ENCODE peak calls at places on chromosomes 16 and 17, in five cellular contexts. I is pancreas, O is colonic mucosa, J is hepatocyte, L is spleen. N is an unnamed sample.

GRCh38 chr17:64009571-64010402 is 10.6 kb downstream of the ICAM2 start:
- DNase-seq in I (no peak), O (peak; percentile 15), J (no peak), L (no peak), N (no peak)

GRCh38 chr16:8863594-8864424 is 5.0 kb downstream of the CARHSP1 start:
- DNase-seq in I (peak; percentile 81), O (peak; percentile 67), J (peak; percentile 90), L (no peak), N (no peak)

GRCh38 chr17:2796164-2797140 is at the start of gene RAP1GAP2:
- DNase-seq in I (no peak), O (peak; percentile 84), J (no peak), L (peak; percentile 95), N (no peak)

GRCh38 chr17:3663102-3664011 is 5.0 kb downstream of the TAX1BP3 start:
- DNase-seq in I (no peak), O (no peak), J (no peak), L (no peak), N (no peak)

GRCh38 chr17:50689956-50690886 is 17.5 kb downstream of the ANKRD40 start:
- DNase-seq in I (no peak), O (no peak), J (no peak), L (no peak), N (no peak)

GRCh38 chr16:25093208-25094061 is 18.1 kb upstream of the LCMT1 start:
- DNase-seq in I (no peak), O (no peak), J (no peak), L (no peak), N (no peak)

GRCh38 chr17:57295526-57296023 is 39.3 kb downstream of the MSI2 start:
- DNase-seq in I (no peak), O (no peak), J (no peak), L (no peak), N (peak; percentile 80)

GRCh38 chr17:69344939-69345338 is 18.0 kb upstream of the ABCA5 start:
- DNase-seq in I (no peak), O (no peak), J (no peak), L (no peak), N (no peak)

GRCh38 chr17:9200699-9201359 is 179.5 kb downstream of the NTN1 start:
- DNase-seq in I (no peak), O (no peak), J (no peak), L (peak; percentile 1), N (no peak)

GRCh38 chr16:7304257-7304656 is 28.4 kb upstream of the RBFOX1 start:
- DNase-seq in I (no peak), O (no peak), J (no peak), L (no peak), N (no peak)

GRCh38 chr17:38748329-38749221 is at the start of gene PCGF2:
- DNase-seq in I (peak; percentile 84), O (peak; percentile 95), J (peak; percentile 96), L (peak; percentile 87), N (peak; percentile 90)

GRCh38 chr17:74561580-74561979 is 5.7 kb downstream of the CD300H start:
- DNase-seq in I (no peak), O (no peak), J (no peak), L (no peak), N (no peak)

GRCh38 chr17:39608142-39608541 is 422 bp upstream of the NEUROD2 start:
- DNase-seq in I (no peak), O (no peak), J (no peak), L (no peak), N (no peak)

GRCh38 chr17:62163847-62164246 is 98.8 kb upstream of the MED13 start:
- DNase-seq in I (no peak), O (peak; percentile 93), J (peak; percentile 63), L (no peak), N (no peak)

GRCh38 chr17:47949951-47950350 is 7.7 kb downstream of the PRR15L start:
- DNase-seq in I (peak; percentile 83), O (peak; percentile 67), J (peak; percentile 18), L (no peak), N (no peak)

GRCh38 chr17:47953945-47954344 is 3.7 kb downstream of the PRR15L start:
- DNase-seq in I (no peak), O (no peak), J (no peak), L (no peak), N (no peak)

GRCh38 chr17:47950448-47950847 is 7.2 kb downstream of the PRR15L start:
- DNase-seq in I (no peak), O (no peak), J (peak; percentile 11), L (no peak), N (no peak)

GRCh38 chr17:47949197-47949759 is 7.9 kb downstream of the PNPO start:
- DNase-seq in I (peak; percentile 100), O (peak; percentile 96), J (peak; percentile 94), L (peak; percentile 96), N (peak; percentile 80)

GRCh38 chr17:47952181-47953021 is 5.3 kb downstream of the PRR15L start:
- DNase-seq in I (no peak), O (peak; percentile 91), J (peak; percentile 69), L (no peak), N (no peak)
- H3K27ac ChIP-seq in I (peak overlapping the region; percentile 38), O (peak overlapping the region; percentile 86), J (peak overlapping the region; percentile 95), L (no peak overlapping the region), N (no peak overlapping the region)

DNA sequence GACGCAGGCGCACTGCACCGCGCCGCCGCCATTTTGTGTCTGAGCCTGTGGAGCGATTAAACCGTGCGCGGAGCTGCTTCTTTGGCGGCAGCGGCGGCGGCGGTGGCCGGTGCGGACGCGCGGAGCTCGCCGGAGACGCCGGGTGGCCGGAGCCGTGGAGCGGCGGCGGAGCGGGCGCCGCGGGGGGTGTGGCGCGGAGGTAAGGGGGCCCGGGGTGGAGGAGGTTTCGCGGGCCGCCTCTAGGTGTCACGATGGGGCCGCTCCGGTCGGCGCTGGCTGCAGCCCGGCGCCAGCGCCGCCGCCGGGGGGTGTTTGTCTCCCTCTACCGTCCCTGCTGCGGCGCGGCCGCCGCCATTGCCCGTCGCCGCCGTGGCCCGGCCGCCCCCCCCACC is at the start of gene CTCF:
- DNase-seq in I (peak; percentile 91), O (peak; percentile 80), J (peak; percentile 97), L (peak; percentile 98), N (peak; percentile 90)
- TF ChIP-seq CTCF in I (peak; percentile 25), O (no peak), J (peak; percentile 57), L (peak; percentile 54), N (peak; percentile 53)

GRCh38 chr17:75639771-75640555 is 6.7 kb downstream of the SMIM5 start:
- DNase-seq in I (peak; percentile 58), O (peak; percentile 82), J (peak; percentile 62), L (peak; percentile 67), N (no peak)

GRCh38 chr17:75640556-75641119 is 7.4 kb downstream of the SMIM5 start:
- DNase-seq in I (peak; percentile 51), O (no peak), J (no peak), L (peak; percentile 56), N (no peak)

GRCh38 chr17:75637561-75637960 is 4.3 kb downstream of the SMIM5 start:
- DNase-seq in I (peak; percentile 50), O (no peak), J (no peak), L (peak; percentile 65), N (no peak)

GRCh38 chr17:75638893-75639292 is 5.7 kb downstream of the SMIM5 start:
- DNase-seq in I (peak; percentile 51), O (no peak), J (no peak), L (peak; percentile 66), N (no peak)

GRCh38 chr17:75639327-75639726 is 6.1 kb downstream of the SMIM5 start:
- DNase-seq in I (no peak), O (no peak), J (no peak), L (peak; percentile 47), N (no peak)
- H3K4me1 ChIP-seq in I (peaks cover under 1% of the 10 kb centered on the region), O (peaks cover 10% of the 10 kb centered on the region), J (peaks cover 25% of the 10 kb centered on the region), L (peaks cover 11% of the 10 kb centered on the region), N (peaks cover under 1% of the 10 kb centered on the region)

GRCh38 chr16:86538196-86538780 is 16.7 kb downstream of the MTHFSD start:
- DNase-seq in I (no peak), O (no peak), J (no peak), L (no peak), N (no peak)

GRCh38 chr16:86541560-86541959 is 13.5 kb downstream of the MTHFSD start:
- DNase-seq in I (no peak), O (no peak), J (no peak), L (peak; percentile 68), N (no peak)

GRCh38 chr16:86542756-86543750 is 12.0 kb downstream of the MTHFSD start:
- DNase-seq in I (no peak), O (no peak), J (no peak), L (no peak), N (no peak)

GRCh38 chr16:86537486-86537885 is 17.5 kb downstream of the MTHFSD start:
- DNase-seq in I (no peak), O (no peak), J (no peak), L (no peak), N (no peak)

DNA sequence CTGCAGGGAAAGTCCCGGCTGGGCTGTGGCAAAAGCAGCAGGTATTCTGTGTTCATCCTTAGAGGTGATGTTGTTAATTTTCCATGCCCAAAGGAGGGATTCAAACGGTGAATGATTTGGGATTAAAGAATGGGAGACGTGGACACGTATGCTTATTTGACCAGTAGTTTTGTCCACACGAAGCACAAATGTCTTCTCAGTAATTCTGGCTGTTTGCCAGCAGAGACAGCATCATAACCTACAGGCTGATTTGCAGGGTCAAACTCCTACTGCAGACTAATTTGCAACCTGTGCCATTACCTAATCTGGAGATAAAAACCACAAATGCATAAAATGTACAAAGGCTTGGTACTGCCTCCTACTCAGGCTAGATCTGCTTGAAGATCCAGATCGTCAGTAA is 14.1 kb downstream of the MTHFSD start:
- DNase-seq in I (no peak), O (no peak), J (no peak), L (no peak), N (no peak)
- H3K27ac ChIP-seq in I (no peak overlapping the region), O (no peak overlapping the region), J (no peak overlapping the region), L (no peak overlapping the region), N (no peak overlapping the region)

GRCh38 chr17:48134912-48135480 is 27.4 kb downstream of the SNX11 start:
- DNase-seq in I (no peak), O (no peak), J (no peak), L (no peak), N (peak; percentile 49)
- TF ChIP-seq CTCF in I (no peak), O (no peak), J (peak; percentile 15), L (no peak), N (peak; percentile 70)